ENCODE peak calls at places on chromosomes 2 and 18, in ten cellular contexts. M is Calu3; Y is activated naive CD8-positive, alpha-beta T cell treated with anti-CD3 and anti-CD28 coated beads, Interleukin-2, amount 50 U/mL, for 24 hours; W is mucosa of gallbladder; X is T-helper 9 cell; J is activated CD4-positive, alpha-beta memory T cell treated with anti-CD3 and anti-CD28 coated beads for 36 hours; H is naive B cell; L is naive thymus-derived CD8-positive, alpha-beta T cell; C is D341Med; Z is DMS153. P is an unnamed sample.

GRCh38 chr2:125167152-125167551 is 1142.1 kb downstream of the CNTNAP5 start:
- DNase-seq in X (no peak), W (no peak), Z (no peak), Y (no peak), J (no peak), L (no peak), C (no peak), H (no peak), M (no peak), P (no peak)

GRCh38 chr2:144331652-144332355 is 188.1 kb downstream of the ZEB2 start:
- DNase-seq in Y (no peak), X (peak; percentile 64), M (no peak), Z (no peak), H (peak; percentile 78), L (no peak), J (no peak), C (no peak), W (peak; percentile 56), P (peak; percentile 78)

GRCh38 chr2:16088035-16088696 is 147.8 kb downstream of the MYCN start:
- DNase-seq in H (no peak), Z (no peak), J (no peak), L (no peak), W (no peak), C (no peak), M (no peak), Y (no peak), X (no peak), P (no peak)

GRCh38 chr2:159461076-159461475 is 155.3 kb downstream of the BAZ2B start:
- DNase-seq in X (no peak), J (no peak), Z (no peak), L (no peak), C (no peak), Y (no peak), W (no peak), M (no peak), H (no peak), P (no peak)

GRCh38 chr18:64103979-64104378 is 44.9 kb downstream of the LINC00305 start:
- DNase-seq in H (no peak), L (no peak), X (no peak), J (no peak), W (no peak), C (no peak), Z (no peak), Y (no peak), M (no peak), P (peak; percentile 2)

GRCh38 chr2:232288489-232288888 is 90.1 kb upstream of the ALPP start:
- DNase-seq in M (no peak), J (no peak), H (no peak), Y (no peak), X (no peak), W (no peak), C (no peak), L (no peak), Z (no peak), P (no peak)

GRCh38 chr2:240962371-240963064 is 35.9 kb upstream of the SNED1 start:
- DNase-seq in Y (no peak), W (peak; percentile 76), L (no peak), J (peak; percentile 11), X (no peak), Z (no peak), C (peak; percentile 22), H (no peak), M (no peak), P (peak; percentile 37)

GRCh38 chr2:137865954-137866540 is 98.2 kb upstream of the HNMT start:
- DNase-seq in X (peak; percentile 37), W (peak; percentile 27), Y (peak; percentile 50), L (peak; percentile 66), H (peak; percentile 25), Z (peak; percentile 37), J (peak; percentile 65), C (peak; percentile 62), M (peak; percentile 70), P (peak; percentile 67)

GRCh38 chr2:72991439-72991725 is 74.1 kb downstream of the EMX1 start:
- DNase-seq in M (no peak), H (no peak), X (no peak), W (no peak), L (no peak), C (peak; percentile 6), Z (no peak), Y (no peak), J (no peak), P (no peak)

GRCh38 chr18:50196261-50196660 is 1.3 kb upstream of the MYO5B start:
- DNase-seq in X (no peak), J (no peak), L (no peak), Y (no peak), M (no peak), H (no peak), W (no peak), Z (no peak), C (no peak), P (no peak)

GRCh38 chr2:171794918-171795317 is 99.1 kb downstream of the SLC25A12 start:
- DNase-seq in C (peak; percentile 47), Z (no peak), H (no peak), X (no peak), M (no peak), W (no peak), J (no peak), L (no peak), Y (no peak), P (peak; percentile 49)

GRCh38 chr2:52881606-52882005 is 886.0 kb upstream of the CHAC2 start:
- DNase-seq in X (no peak), M (peak; percentile 6), J (no peak), H (no peak), W (no peak), Z (no peak), C (no peak), Y (no peak), L (no peak), P (no peak)

GRCh38 chr18:7723558-7723957 is 156.4 kb downstream of the PTPRM start:
- DNase-seq in W (no peak), Z (no peak), C (no peak), L (no peak), H (no peak), M (no peak), Y (no peak), X (no peak), J (no peak), P (peak; percentile 53)

GRCh38 chr2:201858781-201859180 is 52.4 kb downstream of the CDK15 start:
- DNase-seq in C (no peak), L (peak; percentile 65), J (peak; percentile 52), Z (no peak), M (no peak), W (no peak), Y (peak; percentile 31), X (no peak), H (no peak), P (peak; percentile 86)

GRCh38 chr2:46009315-46009714 is 287.9 kb upstream of the EPAS1 start:
- DNase-seq in M (no peak), W (no peak), X (no peak), Y (no peak), H (no peak), L (no peak), C (no peak), J (no peak), Z (no peak), P (no peak)

GRCh38 chr18:49174478-49174877 is 223.7 kb upstream of the SMAD7 start:
- DNase-seq in Y (no peak), W (no peak), C (no peak), Z (no peak), X (no peak), J (no peak), H (no peak), L (no peak), M (no peak), P (no peak)

GRCh38 chr2:1140389-1141003 is 189.8 kb downstream of the SNTG2 start:
- DNase-seq in L (peak; percentile 72), H (peak; percentile 37), M (no peak), W (no peak), X (peak; percentile 30), Y (peak; percentile 54), J (peak; percentile 62), Z (no peak), C (peak; percentile 50), P (peak; percentile 89)

GRCh38 chr2:47501374-47502200 is 98.6 kb downstream of the MSH2 start:
- DNase-seq in Z (no peak), M (no peak), J (peak; percentile 15), C (no peak), Y (no peak), H (no peak), W (no peak), L (no peak), X (no peak), P (no peak)

GRCh38 chr2:127574656-127575055 is 39.2 kb downstream of the MYO7B start:
- DNase-seq in H (no peak), M (no peak), X (no peak), C (no peak), Y (no peak), W (no peak), Z (no peak), L (no peak), J (no peak), P (no peak)

GRCh38 chr2:239159476-239159911 is 241.3 kb downstream of the HDAC4 start:
- DNase-seq in Z (no peak), J (peak; percentile 9), Y (no peak), H (no peak), L (no peak), W (no peak), M (no peak), X (no peak), C (no peak), P (no peak)